ENCODE peak calls at places on chromosomes 7 and 10, in five cellular contexts. J, D, C, P and U are unnamed samples.

GRCh38 chr10:21732067-21732772 is 198.2 kb downstream of the MLLT10 start:
- DNase-seq in J (peak; percentile 61), D (peak; percentile 47), C (no peak), P (peak; percentile 10), U (peak; percentile 83)

GRCh38 chr7:151790095-151790825 is 86.7 kb downstream of the PRKAG2 start:
- DNase-seq in J (no peak), D (no peak), C (no peak), P (no peak), U (no peak)

GRCh38 chr10:110918633-110919348 is at the start of gene BBIP1:
- DNase-seq in J (peak; percentile 99), D (peak; percentile 100), C (peak; percentile 98), P (no peak), U (peak; percentile 100)

GRCh38 chr7:73353243-73353642 is 25.3 kb downstream of the FKBP6 start:
- DNase-seq in J (no peak), D (no peak), C (no peak), P (no peak), U (no peak)

GRCh38 chr10:13485623-13486022 is 43.2 kb downstream of the BEND7 start:
- DNase-seq in J (no peak), D (no peak), C (no peak), P (no peak), U (no peak)

GRCh38 chr10:126062132-126063032 is 166.0 kb downstream of the FANK1 start:
- DNase-seq in J (peak; percentile 88), D (peak; percentile 98), C (peak; percentile 86), P (no peak), U (peak; percentile 92)

GRCh38 chr7:28957064-28957821 is 887 bp downstream of the TRIL start:
- DNase-seq in J (no peak), D (no peak), C (no peak), P (no peak), U (no peak)

GRCh38 chr10:61063035-61063434 is 119.0 kb upstream of the RHOBTB1 start:
- DNase-seq in J (no peak), D (no peak), C (no peak), P (no peak), U (no peak)

GRCh38 chr7:1455241-1455939 is 3.9 kb downstream of the MICALL2 start:
- DNase-seq in J (no peak), D (no peak), C (peak; percentile 98), P (no peak), U (no peak)

GRCh38 chr10:12165992-12166775 is 29.5 kb downstream of the NUDT5 start:
- DNase-seq in J (no peak), D (no peak), C (no peak), P (no peak), U (no peak)

GRCh38 chr10:128641998-128642397 is 515.8 kb upstream of the MKI67 start:
- DNase-seq in J (no peak), D (no peak), C (no peak), P (no peak), U (no peak)